ENCODE peak calls at places on chromosomes 1 and 21, in seven cellular contexts. One of them, this sample, is unnamed.

GRCh38 chr1:38667626-38668025 is 191.9 kb downstream of the RRAGC start:
- DNase-seq in 8988T: no peak
- DNase-seq in posterior vena cava: no peak
- DNase-seq in PC-3: no peak
- DNase-seq in midbrain: no peak
- DNase-seq in type B pancreatic cell: peak; percentile 29
- DNase-seq in stimulated activated naive B cell treated with anti-CD40 and anti-IgM and Interleukin-4, amounts not matched to agents 10 μg/mL and 1 μg/mL and 100 μg/mL, for 72 hours: no peak
- DNase-seq in this sample: no peak

GRCh38 chr1:3651939-3652537 is at the start of gene TP73:
- DNase-seq in stimulated activated naive B cell treated with anti-CD40 and anti-IgM and Interleukin-4, amounts not matched to agents 10 μg/mL and 1 μg/mL and 100 μg/mL, for 72 hours: no peak
- DNase-seq in midbrain: no peak
- DNase-seq in type B pancreatic cell: no peak
- DNase-seq in 8988T: peak; percentile 56
- DNase-seq in PC-3: peak; percentile 23
- DNase-seq in posterior vena cava: no peak
- DNase-seq in this sample: peak; percentile 59

GRCh38 chr21:43836616-43837015 is 28.4 kb upstream of the AGPAT3 start:
- DNase-seq in posterior vena cava: peak; percentile 48
- DNase-seq in 8988T: no peak
- DNase-seq in midbrain: no peak
- DNase-seq in type B pancreatic cell: no peak
- DNase-seq in stimulated activated naive B cell treated with anti-CD40 and anti-IgM and Interleukin-4, amounts not matched to agents 10 μg/mL and 1 μg/mL and 100 μg/mL, for 72 hours: no peak
- DNase-seq in PC-3: no peak
- DNase-seq in this sample: no peak

GRCh38 chr1:222326004-222326709 is 221.7 kb downstream of the HHIPL2 start:
- DNase-seq in stimulated activated naive B cell treated with anti-CD40 and anti-IgM and Interleukin-4, amounts not matched to agents 10 μg/mL and 1 μg/mL and 100 μg/mL, for 72 hours: no peak
- DNase-seq in type B pancreatic cell: no peak
- DNase-seq in posterior vena cava: no peak
- DNase-seq in PC-3: no peak
- DNase-seq in midbrain: no peak
- DNase-seq in 8988T: no peak
- DNase-seq in this sample: no peak

GRCh38 chr1:207318072-207318619 is 3.3 kb upstream of the CD55 start:
- DNase-seq in posterior vena cava: no peak
- DNase-seq in type B pancreatic cell: no peak
- DNase-seq in stimulated activated naive B cell treated with anti-CD40 and anti-IgM and Interleukin-4, amounts not matched to agents 10 μg/mL and 1 μg/mL and 100 μg/mL, for 72 hours: no peak
- DNase-seq in PC-3: no peak
- DNase-seq in midbrain: no peak
- DNase-seq in 8988T: no peak
- DNase-seq in this sample: no peak

GRCh38 chr1:181150273-181150672 is 61.8 kb downstream of the IER5 start:
- DNase-seq in midbrain: no peak
- DNase-seq in 8988T: no peak
- DNase-seq in posterior vena cava: no peak
- DNase-seq in type B pancreatic cell: no peak
- DNase-seq in stimulated activated naive B cell treated with anti-CD40 and anti-IgM and Interleukin-4, amounts not matched to agents 10 μg/mL and 1 μg/mL and 100 μg/mL, for 72 hours: no peak
- DNase-seq in PC-3: no peak
- DNase-seq in this sample: no peak

GRCh38 chr1:30511106-30511505 is 212.3 kb downstream of the MATN1 start:
- DNase-seq in posterior vena cava: no peak
- DNase-seq in type B pancreatic cell: no peak
- DNase-seq in 8988T: no peak
- DNase-seq in midbrain: no peak
- DNase-seq in stimulated activated naive B cell treated with anti-CD40 and anti-IgM and Interleukin-4, amounts not matched to agents 10 μg/mL and 1 μg/mL and 100 μg/mL, for 72 hours: no peak
- DNase-seq in PC-3: no peak
- DNase-seq in this sample: no peak

GRCh38 chr1:29875557-29876028 is 639.3 kb downstream of the PTPRU start:
- DNase-seq in PC-3: peak; percentile 30
- DNase-seq in 8988T: no peak
- DNase-seq in posterior vena cava: no peak
- DNase-seq in stimulated activated naive B cell treated with anti-CD40 and anti-IgM and Interleukin-4, amounts not matched to agents 10 μg/mL and 1 μg/mL and 100 μg/mL, for 72 hours: no peak
- DNase-seq in midbrain: no peak
- DNase-seq in type B pancreatic cell: no peak
- DNase-seq in this sample: no peak

GRCh38 chr1:156727914-156728598 is at the start of gene METTL25B:
- DNase-seq in midbrain: peak; percentile 89
- DNase-seq in stimulated activated naive B cell treated with anti-CD40 and anti-IgM and Interleukin-4, amounts not matched to agents 10 μg/mL and 1 μg/mL and 100 μg/mL, for 72 hours: peak; percentile 76
- DNase-seq in PC-3: peak; percentile 89
- DNase-seq in posterior vena cava: peak; percentile 96
- DNase-seq in 8988T: no peak
- DNase-seq in type B pancreatic cell: peak; percentile 82
- DNase-seq in this sample: peak; percentile 85

GRCh38 chr1:209769171-209769904 is 13.5 kb downstream of the TRAF3IP3 start:
- DNase-seq in stimulated activated naive B cell treated with anti-CD40 and anti-IgM and Interleukin-4, amounts not matched to agents 10 μg/mL and 1 μg/mL and 100 μg/mL, for 72 hours: peak; percentile 39
- DNase-seq in PC-3: peak; percentile 73
- DNase-seq in midbrain: peak; percentile 12
- DNase-seq in posterior vena cava: peak; percentile 90
- DNase-seq in type B pancreatic cell: no peak
- DNase-seq in 8988T: no peak
- DNase-seq in this sample: no peak

GRCh38 chr1:25743164-25744139 is 56.5 kb upstream of the SELENON start:
- DNase-seq in stimulated activated naive B cell treated with anti-CD40 and anti-IgM and Interleukin-4, amounts not matched to agents 10 μg/mL and 1 μg/mL and 100 μg/mL, for 72 hours: no peak
- DNase-seq in midbrain: peak; percentile 64
- DNase-seq in posterior vena cava: peak; percentile 97
- DNase-seq in 8988T: no peak
- DNase-seq in type B pancreatic cell: no peak
- DNase-seq in PC-3: no peak
- DNase-seq in this sample: no peak

GRCh38 chr1:14516974-14517812 is 81.3 kb upstream of the KAZN start:
- DNase-seq in stimulated activated naive B cell treated with anti-CD40 and anti-IgM and Interleukin-4, amounts not matched to agents 10 μg/mL and 1 μg/mL and 100 μg/mL, for 72 hours: no peak
- DNase-seq in type B pancreatic cell: no peak
- DNase-seq in midbrain: no peak
- DNase-seq in posterior vena cava: no peak
- DNase-seq in 8988T: no peak
- DNase-seq in PC-3: peak; percentile 96
- DNase-seq in this sample: no peak

GRCh38 chr1:31830511-31830910 is 14.7 kb upstream of the SPOCD1 start:
- DNase-seq in type B pancreatic cell: no peak
- DNase-seq in posterior vena cava: no peak
- DNase-seq in stimulated activated naive B cell treated with anti-CD40 and anti-IgM and Interleukin-4, amounts not matched to agents 10 μg/mL and 1 μg/mL and 100 μg/mL, for 72 hours: no peak
- DNase-seq in PC-3: no peak
- DNase-seq in 8988T: no peak
- DNase-seq in midbrain: no peak
- DNase-seq in this sample: no peak

GRCh38 chr1:96559707-96560588 is 161.6 kb upstream of the PTBP2 start:
- DNase-seq in posterior vena cava: no peak
- DNase-seq in midbrain: no peak
- DNase-seq in stimulated activated naive B cell treated with anti-CD40 and anti-IgM and Interleukin-4, amounts not matched to agents 10 μg/mL and 1 μg/mL and 100 μg/mL, for 72 hours: no peak
- DNase-seq in 8988T: no peak
- DNase-seq in type B pancreatic cell: no peak
- DNase-seq in PC-3: peak; percentile 81
- DNase-seq in this sample: no peak

This sample was measured in HEK293T.